ENCODE peak calls at places on chromosomes 12 and 14, in four cellular contexts. L is mesendoderm, C is IMR-90, B is H1. E is an unnamed sample.

GRCh38 chr12:131872154-131873046 is 22.0 kb upstream of the ULK1 start:
- DNase-seq in C (peak), L (peak), B (no peak), E (no peak)

GRCh38 chr14:90381011-90381790 is 15.6 kb upstream of the CALM1 start:
- DNase-seq in L (no peak), B (no peak), C (no peak), E (no peak)

GRCh38 chr14:69891422-69891821 is 12.2 kb downstream of the SMOC1 start:
- DNase-seq in C (no peak), L (peak), B (peak), E (peak)

GRCh38 chr12:127194176-127194575 is 1072.8 kb upstream of the TMEM132C start:
- DNase-seq in L (no peak), C (no peak), B (no peak), E (no peak)

GRCh38 chr12:113271853-113272561 is 50.7 kb downstream of the TPCN1 start:
- DNase-seq in L (peak), C (peak), B (no peak), E (no peak)

GRCh38 chr14:20734079-20734806 is 11.4 kb upstream of the EDDM3A start:
- DNase-seq in L (no peak), B (no peak), C (no peak), E (no peak)

GRCh38 chr14:104086210-104086660 is 735 bp downstream of the ASPG start:
- DNase-seq in B (peak), C (no peak), L (no peak), E (peak)

GRCh38 chr14:102508774-102509743 is 517 bp downstream of the ANKRD9 start:
- DNase-seq in C (peak), L (peak), B (no peak), E (no peak)

GRCh38 chr12:121789233-121789781 is 4.2 kb downstream of the RHOF start:
- DNase-seq in C (no peak), L (no peak), B (no peak), E (no peak)

GRCh38 chr12:16524378-16524777 is 81.6 kb downstream of the LMO3 start:
- DNase-seq in L (no peak), C (no peak), B (no peak), E (no peak)

GRCh38 chr14:51093371-51094281 is 1.3 kb downstream of the TRIM9 start:
- DNase-seq in C (no peak), B (peak), L (peak), E (peak)

GRCh38 chr14:106436310-106436905 is 910.0 kb downstream of the TMEM121 start:
- DNase-seq in C (no peak), L (peak), B (peak), E (no peak)

GRCh38 chr14:30125322-30125944 is 197.8 kb upstream of the PRKD1 start:
- DNase-seq in C (no peak), B (no peak), L (no peak), E (no peak)

GRCh38 chr14:90567191-90567590 is 170.4 kb downstream of the CALM1 start:
- DNase-seq in L (no peak), B (no peak), C (no peak), E (no peak)

GRCh38 chr14:22657861-22658260 is 13.7 kb upstream of the OR6J1 start:
- DNase-seq in L (peak), B (no peak), C (peak), E (no peak)

GRCh38 chr14:73269729-73270651 is 32.7 kb downstream of the PAPLN start:
- DNase-seq in B (no peak), L (no peak), C (peak), E (peak)

GRCh38 chr12:27185234-27186045 is 58.6 kb upstream of the STK38L start:
- DNase-seq in C (peak), B (no peak), L (no peak), E (no peak)

GRCh38 chr12:40241741-40242140 is 16.9 kb downstream of the LRRK2 start:
- DNase-seq in B (no peak), L (no peak), C (no peak), E (no peak)

GRCh38 chr12:8698132-8698829 is 490 bp downstream of the RIMKLB start:
- DNase-seq in C (peak), L (peak), B (peak), E (peak)

GRCh38 chr14:89509891-89510290 is 92.9 kb upstream of the FOXN3 start:
- DNase-seq in C (peak), B (no peak), L (peak), E (no peak)

DNA sequence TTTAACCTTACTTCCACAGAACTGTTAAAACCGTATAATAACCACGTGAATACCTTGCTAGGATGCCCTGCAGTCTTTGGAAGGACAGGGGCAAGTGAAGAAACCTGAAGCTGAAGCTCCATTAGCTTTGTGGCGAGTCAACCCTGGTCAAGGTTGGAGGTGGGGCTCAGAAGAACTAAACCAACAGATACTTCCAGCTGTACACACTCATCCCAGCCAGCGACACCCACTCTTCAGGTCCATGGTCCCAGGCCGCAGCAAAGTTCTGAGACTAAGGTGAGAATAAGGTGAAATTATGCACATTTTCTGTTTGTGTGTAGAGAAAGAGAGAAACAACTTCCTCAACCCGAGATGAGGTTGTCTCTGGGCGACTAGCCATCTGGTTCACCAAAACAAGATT is 77.6 kb downstream of the NTF3 start:
- DNase-seq in B (peak), C (no peak), L (no peak), E (no peak)
- H4K5ac ChIP-seq in B (no peak), C (no peak), L (no peak), E (no peak)

GRCh38 chr14:76389841-76390240 is 13.9 kb downstream of the ESRRB start:
- DNase-seq in L (no peak), C (no peak), B (no peak), E (no peak)

GRCh38 chr14:76395161-76395560 is 19.2 kb downstream of the ESRRB start:
- DNase-seq in C (no peak), L (no peak), B (no peak), E (no peak)

GRCh38 chr14:76390621-76391020 is 14.7 kb downstream of the ESRRB start:
- DNase-seq in C (no peak), B (no peak), L (no peak), E (no peak)

GRCh38 chr14:76394569-76394968 is 18.6 kb downstream of the ESRRB start:
- DNase-seq in L (no peak), B (no peak), C (no peak), E (no peak)

DNA sequence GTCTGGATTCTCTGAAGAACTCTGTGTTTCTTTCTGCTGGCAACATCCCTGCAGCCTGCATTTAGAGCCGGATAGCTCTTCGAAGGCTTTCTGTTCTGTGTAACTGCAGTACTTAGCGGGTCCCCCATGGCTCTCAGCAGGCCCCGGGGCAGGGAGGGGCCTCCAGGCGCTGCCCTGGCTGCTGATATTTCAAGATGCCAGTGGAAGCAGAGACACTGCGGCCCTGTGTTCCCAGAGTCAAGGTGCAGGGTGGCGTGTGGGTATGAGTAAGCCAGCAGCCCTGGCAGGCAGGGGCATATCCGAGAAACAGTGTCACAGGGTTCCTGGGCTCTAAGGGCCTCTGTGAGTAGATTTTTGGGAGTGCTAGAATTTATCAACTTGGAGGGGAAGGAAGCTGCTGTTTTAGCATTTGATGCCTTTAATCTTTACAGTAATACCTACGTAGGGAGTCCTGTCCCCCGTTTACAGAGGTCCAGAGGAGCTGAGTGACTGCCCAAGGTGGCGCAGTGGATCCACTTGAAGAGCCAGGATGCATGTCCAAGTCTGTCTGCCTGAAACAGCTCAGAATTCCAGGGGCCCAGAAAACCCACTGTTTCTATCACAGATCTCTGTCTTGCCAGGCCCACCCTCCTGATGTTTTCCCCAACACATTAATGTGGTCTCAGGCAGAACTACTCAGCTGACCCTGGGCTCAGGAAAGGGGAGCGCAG is 16.2 kb downstream of the ESRRB start:
- DNase-seq in L (no peak), B (no peak), C (no peak), E (no peak)
- H4K5ac ChIP-seq in L (no peak), B (no peak), C (no peak), E (no peak)

DNA sequence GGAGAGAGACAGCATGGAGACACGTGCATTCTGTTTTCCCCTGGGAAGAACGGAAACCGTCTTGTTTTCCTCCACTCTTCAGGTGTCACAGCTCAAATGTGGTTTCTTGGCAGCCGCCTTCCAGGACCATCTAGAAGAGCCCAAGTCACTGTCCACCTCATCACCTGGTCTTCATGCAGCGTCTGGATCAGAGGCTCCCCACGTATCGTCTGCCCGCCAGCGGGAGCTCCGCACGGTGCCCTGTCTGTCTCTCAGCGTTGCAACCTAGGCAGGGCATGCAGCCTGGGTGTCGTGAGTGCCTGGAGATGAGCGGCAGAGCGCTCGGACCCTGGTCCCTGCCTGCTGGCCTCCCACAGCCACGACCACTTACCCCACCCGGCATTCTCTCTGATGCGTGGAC is 117.5 kb downstream of the PIWIL1 start:
- DNase-seq in L (no peak), B (no peak), C (no peak), E (no peak)
- H4K5ac ChIP-seq in L (no peak), B (no peak), C (no peak), E (no peak)

GRCh38 chr12:33671676-33672075 is 232.1 kb upstream of the SYT10 start:
- DNase-seq in B (no peak), L (no peak), C (no peak), E (no peak)
- H4K5ac ChIP-seq in B (peak), L (no peak), C (no peak), E (no peak)

DNA sequence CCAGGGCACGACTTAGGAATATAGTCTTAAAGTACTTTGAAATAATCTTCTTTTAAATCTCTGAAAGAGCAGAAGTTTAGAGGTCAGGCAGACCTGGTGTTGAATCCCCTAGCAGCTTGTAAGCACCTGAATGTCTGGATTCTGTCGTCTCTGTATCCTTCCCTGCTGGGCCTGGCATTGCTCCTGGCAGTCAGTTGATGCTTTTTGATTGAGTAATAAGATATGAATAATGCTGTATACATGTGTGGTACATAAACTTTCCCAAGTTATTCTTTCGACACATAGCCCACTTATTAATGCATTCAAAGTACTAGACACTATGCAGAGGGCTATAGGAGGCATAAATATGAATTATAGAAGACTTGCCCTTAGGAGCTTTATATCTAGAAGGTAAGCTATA is 31.4 kb downstream of the EVL start:
- DNase-seq in L (no peak), C (peak), B (no peak), E (no peak)
- H4K5ac ChIP-seq in L (no peak), C (no peak), B (no peak), E (no peak)